ENCODE peak calls at places on chromosomes 7 and 10, in seven cellular contexts. One of them, this sample, is unnamed.

GRCh38 chr10:112951349-112952281 is 1.6 kb downstream of the TCF7L2 start:
- DNase-seq in EH: peak
- DNase-seq in progenitor cell of endocrine pancreas: peak
- DNase-seq in IMR-90: peak
- DNase-seq in astrocyte of the spinal cord: peak
- DNase-seq in AG04450: no peak
- DNase-seq in stimulated activated CD8-positive, alpha-beta memory T cell treated with anti-CD3 and anti-CD28 coated beads, Interleukin-7, amount 100 ng/mL, for 1 hour: no peak
- DNase-seq in this sample: peak

GRCh38 chr7:73865738-73866445 is 4.9 kb downstream of the TMEM270 start:
- DNase-seq in EH: peak
- DNase-seq in progenitor cell of endocrine pancreas: no peak
- DNase-seq in IMR-90: peak
- DNase-seq in astrocyte of the spinal cord: peak
- DNase-seq in AG04450: no peak
- DNase-seq in stimulated activated CD8-positive, alpha-beta memory T cell treated with anti-CD3 and anti-CD28 coated beads, Interleukin-7, amount 100 ng/mL, for 1 hour: no peak
- DNase-seq in this sample: peak

GRCh38 chr10:88379575-88379974 is 203.5 kb downstream of the RNLS start:
- DNase-seq in EH: peak
- DNase-seq in progenitor cell of endocrine pancreas: no peak
- DNase-seq in IMR-90: peak
- DNase-seq in astrocyte of the spinal cord: peak
- DNase-seq in AG04450: peak
- DNase-seq in stimulated activated CD8-positive, alpha-beta memory T cell treated with anti-CD3 and anti-CD28 coated beads, Interleukin-7, amount 100 ng/mL, for 1 hour: no peak
- DNase-seq in this sample: no peak

GRCh38 chr7:36278767-36279171 is 110.9 kb upstream of the ANLN start:
- DNase-seq in EH: peak
- DNase-seq in progenitor cell of endocrine pancreas: no peak
- DNase-seq in IMR-90: peak
- DNase-seq in astrocyte of the spinal cord: peak
- DNase-seq in AG04450: peak
- DNase-seq in stimulated activated CD8-positive, alpha-beta memory T cell treated with anti-CD3 and anti-CD28 coated beads, Interleukin-7, amount 100 ng/mL, for 1 hour: no peak
- DNase-seq in this sample: no peak

GRCh38 chr7:52944916-52945315 is 90.5 kb upstream of the POM121L12 start:
- DNase-seq in EH: peak
- DNase-seq in progenitor cell of endocrine pancreas: no peak
- DNase-seq in IMR-90: no peak
- DNase-seq in astrocyte of the spinal cord: peak
- DNase-seq in AG04450: no peak
- DNase-seq in stimulated activated CD8-positive, alpha-beta memory T cell treated with anti-CD3 and anti-CD28 coated beads, Interleukin-7, amount 100 ng/mL, for 1 hour: no peak
- DNase-seq in this sample: no peak

GRCh38 chr7:132469264-132469663 is 107.0 kb downstream of the PLXNA4 start:
- DNase-seq in EH: no peak
- DNase-seq in progenitor cell of endocrine pancreas: no peak
- DNase-seq in IMR-90: no peak
- DNase-seq in astrocyte of the spinal cord: peak
- DNase-seq in AG04450: no peak
- DNase-seq in stimulated activated CD8-positive, alpha-beta memory T cell treated with anti-CD3 and anti-CD28 coated beads, Interleukin-7, amount 100 ng/mL, for 1 hour: no peak
- DNase-seq in this sample: no peak

GRCh38 chr10:86362129-86362527 is 4.5 kb downstream of the GRID1 start:
- DNase-seq in EH: no peak
- DNase-seq in progenitor cell of endocrine pancreas: no peak
- DNase-seq in IMR-90: no peak
- DNase-seq in astrocyte of the spinal cord: no peak
- DNase-seq in AG04450: no peak
- DNase-seq in stimulated activated CD8-positive, alpha-beta memory T cell treated with anti-CD3 and anti-CD28 coated beads, Interleukin-7, amount 100 ng/mL, for 1 hour: no peak
- DNase-seq in this sample: no peak

GRCh38 chr7:18499407-18500197 is 4.1 kb downstream of the HDAC9 start:
- DNase-seq in EH: no peak
- DNase-seq in progenitor cell of endocrine pancreas: no peak
- DNase-seq in IMR-90: no peak
- DNase-seq in astrocyte of the spinal cord: no peak
- DNase-seq in AG04450: no peak
- DNase-seq in stimulated activated CD8-positive, alpha-beta memory T cell treated with anti-CD3 and anti-CD28 coated beads, Interleukin-7, amount 100 ng/mL, for 1 hour: no peak
- DNase-seq in this sample: no peak

GRCh38 chr10:43623351-43623750 is 17.1 kb downstream of the ZNF485 start:
- DNase-seq in EH: peak
- DNase-seq in progenitor cell of endocrine pancreas: no peak
- DNase-seq in IMR-90: peak
- DNase-seq in astrocyte of the spinal cord: peak
- DNase-seq in AG04450: no peak
- DNase-seq in stimulated activated CD8-positive, alpha-beta memory T cell treated with anti-CD3 and anti-CD28 coated beads, Interleukin-7, amount 100 ng/mL, for 1 hour: no peak
- DNase-seq in this sample: no peak

GRCh38 chr10:62025901-62026879 is 124.7 kb downstream of the ARID5B start:
- DNase-seq in EH: peak
- DNase-seq in progenitor cell of endocrine pancreas: no peak
- DNase-seq in IMR-90: peak
- DNase-seq in astrocyte of the spinal cord: peak
- DNase-seq in AG04450: no peak
- DNase-seq in stimulated activated CD8-positive, alpha-beta memory T cell treated with anti-CD3 and anti-CD28 coated beads, Interleukin-7, amount 100 ng/mL, for 1 hour: no peak
- DNase-seq in this sample: no peak

GRCh38 chr10:103850572-103850895 is 4.8 kb downstream of the SH3PXD2A start:
- DNase-seq in EH: no peak
- DNase-seq in progenitor cell of endocrine pancreas: no peak
- DNase-seq in IMR-90: no peak
- DNase-seq in astrocyte of the spinal cord: no peak
- DNase-seq in AG04450: no peak
- DNase-seq in stimulated activated CD8-positive, alpha-beta memory T cell treated with anti-CD3 and anti-CD28 coated beads, Interleukin-7, amount 100 ng/mL, for 1 hour: no peak
- DNase-seq in this sample: no peak

GRCh38 chr10:96380821-96381220 is 22.0 kb upstream of the OPALIN start:
- DNase-seq in EH: peak
- DNase-seq in progenitor cell of endocrine pancreas: no peak
- DNase-seq in IMR-90: no peak
- DNase-seq in astrocyte of the spinal cord: no peak
- DNase-seq in AG04450: no peak
- DNase-seq in stimulated activated CD8-positive, alpha-beta memory T cell treated with anti-CD3 and anti-CD28 coated beads, Interleukin-7, amount 100 ng/mL, for 1 hour: no peak
- DNase-seq in this sample: no peak

GRCh38 chr7:50142421-50143113 is 49.5 kb upstream of the ZPBP start:
- DNase-seq in EH: peak
- DNase-seq in progenitor cell of endocrine pancreas: no peak
- DNase-seq in IMR-90: peak
- DNase-seq in astrocyte of the spinal cord: peak
- DNase-seq in AG04450: no peak
- DNase-seq in stimulated activated CD8-positive, alpha-beta memory T cell treated with anti-CD3 and anti-CD28 coated beads, Interleukin-7, amount 100 ng/mL, for 1 hour: no peak
- DNase-seq in this sample: no peak

GRCh38 chr10:31650010-31650409 is 278.6 kb downstream of the ARHGAP12 start:
- DNase-seq in EH: peak
- DNase-seq in progenitor cell of endocrine pancreas: no peak
- DNase-seq in IMR-90: peak
- DNase-seq in astrocyte of the spinal cord: peak
- DNase-seq in AG04450: peak
- DNase-seq in stimulated activated CD8-positive, alpha-beta memory T cell treated with anti-CD3 and anti-CD28 coated beads, Interleukin-7, amount 100 ng/mL, for 1 hour: no peak
- DNase-seq in this sample: no peak

GRCh38 chr10:50614444-50615137 is 9.2 kb downstream of the SGMS1 start:
- DNase-seq in EH: no peak
- DNase-seq in progenitor cell of endocrine pancreas: no peak
- DNase-seq in IMR-90: no peak
- DNase-seq in astrocyte of the spinal cord: no peak
- DNase-seq in AG04450: no peak
- DNase-seq in stimulated activated CD8-positive, alpha-beta memory T cell treated with anti-CD3 and anti-CD28 coated beads, Interleukin-7, amount 100 ng/mL, for 1 hour: no peak
- DNase-seq in this sample: no peak

GRCh38 chr7:10708447-10708846 is 265.2 kb upstream of the PHF14 start:
- DNase-seq in EH: no peak
- DNase-seq in progenitor cell of endocrine pancreas: no peak
- DNase-seq in IMR-90: no peak
- DNase-seq in astrocyte of the spinal cord: no peak
- DNase-seq in AG04450: no peak
- DNase-seq in stimulated activated CD8-positive, alpha-beta memory T cell treated with anti-CD3 and anti-CD28 coated beads, Interleukin-7, amount 100 ng/mL, for 1 hour: no peak
- DNase-seq in this sample: no peak

GRCh38 chr7:150799741-150800575 is at the start of gene TMEM176B:
- DNase-seq in EH: no peak
- DNase-seq in progenitor cell of endocrine pancreas: peak
- DNase-seq in IMR-90: no peak
- DNase-seq in astrocyte of the spinal cord: no peak
- DNase-seq in AG04450: no peak
- DNase-seq in stimulated activated CD8-positive, alpha-beta memory T cell treated with anti-CD3 and anti-CD28 coated beads, Interleukin-7, amount 100 ng/mL, for 1 hour: no peak
- DNase-seq in this sample: no peak

GRCh38 chr10:17430647-17431355 is 23.6 kb downstream of the ST8SIA6 start:
- DNase-seq in EH: peak
- DNase-seq in progenitor cell of endocrine pancreas: peak
- DNase-seq in IMR-90: peak
- DNase-seq in astrocyte of the spinal cord: peak
- DNase-seq in AG04450: peak
- DNase-seq in stimulated activated CD8-positive, alpha-beta memory T cell treated with anti-CD3 and anti-CD28 coated beads, Interleukin-7, amount 100 ng/mL, for 1 hour: peak
- DNase-seq in this sample: peak

GRCh38 chr7:29102554-29103151 is 43.7 kb downstream of the CPVL start:
- DNase-seq in EH: peak
- DNase-seq in progenitor cell of endocrine pancreas: peak
- DNase-seq in IMR-90: peak
- DNase-seq in astrocyte of the spinal cord: peak
- DNase-seq in AG04450: peak
- DNase-seq in stimulated activated CD8-positive, alpha-beta memory T cell treated with anti-CD3 and anti-CD28 coated beads, Interleukin-7, amount 100 ng/mL, for 1 hour: no peak
- DNase-seq in this sample: peak

GRCh38 chr10:92591550-92592140 is 1.3 kb upstream of the KIF11 start:
- DNase-seq in EH: peak
- DNase-seq in progenitor cell of endocrine pancreas: peak
- DNase-seq in IMR-90: peak
- DNase-seq in astrocyte of the spinal cord: peak
- DNase-seq in AG04450: peak
- DNase-seq in stimulated activated CD8-positive, alpha-beta memory T cell treated with anti-CD3 and anti-CD28 coated beads, Interleukin-7, amount 100 ng/mL, for 1 hour: peak
- DNase-seq in this sample: peak

GRCh38 chr10:63773106-63773505 is 251.9 kb downstream of the REEP3 start:
- DNase-seq in EH: no peak
- DNase-seq in progenitor cell of endocrine pancreas: no peak
- DNase-seq in IMR-90: no peak
- DNase-seq in astrocyte of the spinal cord: no peak
- DNase-seq in AG04450: no peak
- DNase-seq in stimulated activated CD8-positive, alpha-beta memory T cell treated with anti-CD3 and anti-CD28 coated beads, Interleukin-7, amount 100 ng/mL, for 1 hour: no peak
- DNase-seq in this sample: no peak

GRCh38 chr7:124536156-124536762 is 229.3 kb downstream of the GPR37 start:
- DNase-seq in EH: peak
- DNase-seq in progenitor cell of endocrine pancreas: no peak
- DNase-seq in IMR-90: peak
- DNase-seq in astrocyte of the spinal cord: peak
- DNase-seq in AG04450: no peak
- DNase-seq in stimulated activated CD8-positive, alpha-beta memory T cell treated with anti-CD3 and anti-CD28 coated beads, Interleukin-7, amount 100 ng/mL, for 1 hour: no peak
- DNase-seq in this sample: no peak

GRCh38 chr10:89580243-89580642 is 44.8 kb upstream of the SLC16A12 start:
- DNase-seq in EH: no peak
- DNase-seq in progenitor cell of endocrine pancreas: no peak
- DNase-seq in IMR-90: no peak
- DNase-seq in astrocyte of the spinal cord: no peak
- DNase-seq in AG04450: no peak
- DNase-seq in stimulated activated CD8-positive, alpha-beta memory T cell treated with anti-CD3 and anti-CD28 coated beads, Interleukin-7, amount 100 ng/mL, for 1 hour: no peak
- DNase-seq in this sample: no peak

GRCh38 chr7:15175103-15175502 is 272.6 kb upstream of the DGKB start:
- DNase-seq in EH: no peak
- DNase-seq in progenitor cell of endocrine pancreas: no peak
- DNase-seq in IMR-90: no peak
- DNase-seq in astrocyte of the spinal cord: no peak
- DNase-seq in AG04450: no peak
- DNase-seq in stimulated activated CD8-positive, alpha-beta memory T cell treated with anti-CD3 and anti-CD28 coated beads, Interleukin-7, amount 100 ng/mL, for 1 hour: no peak
- DNase-seq in this sample: no peak

GRCh38 chr10:124744047-124744687 is at the start of gene FAM53B:
- DNase-seq in EH: peak
- DNase-seq in progenitor cell of endocrine pancreas: peak
- DNase-seq in IMR-90: peak
- DNase-seq in astrocyte of the spinal cord: peak
- DNase-seq in AG04450: no peak
- DNase-seq in stimulated activated CD8-positive, alpha-beta memory T cell treated with anti-CD3 and anti-CD28 coated beads, Interleukin-7, amount 100 ng/mL, for 1 hour: peak
- DNase-seq in this sample: peak

GRCh38 chr7:149289262-149289661 is 27.3 kb downstream of the ZNF783 start:
- DNase-seq in EH: no peak
- DNase-seq in progenitor cell of endocrine pancreas: no peak
- DNase-seq in IMR-90: no peak
- DNase-seq in astrocyte of the spinal cord: no peak
- DNase-seq in AG04450: no peak
- DNase-seq in stimulated activated CD8-positive, alpha-beta memory T cell treated with anti-CD3 and anti-CD28 coated beads, Interleukin-7, amount 100 ng/mL, for 1 hour: no peak
- DNase-seq in this sample: no peak

GRCh38 chr7:74256446-74257408 is 2.5 kb upstream of the RFC2 start:
- DNase-seq in EH: peak
- DNase-seq in progenitor cell of endocrine pancreas: no peak
- DNase-seq in IMR-90: peak
- DNase-seq in astrocyte of the spinal cord: peak
- DNase-seq in AG04450: no peak
- DNase-seq in stimulated activated CD8-positive, alpha-beta memory T cell treated with anti-CD3 and anti-CD28 coated beads, Interleukin-7, amount 100 ng/mL, for 1 hour: no peak
- DNase-seq in this sample: no peak

This sample was measured in stimulated activated naive CD8-positive, alpha-beta T cell treated with anti-CD3 and anti-CD28 coated beads, Interleukin-15, Interleukin-2, amounts not matched to agents 100 U/mL and 50 U/mL, for 24 hours.